ENCODE peak calls at places on chromosome 14, in six cellular contexts. One of them, this sample, is unnamed.

GRCh38 chr14:29735459-29735858 is 192.2 kb downstream of the PRKD1 start:
- DNase-seq in GM10248: no peak
- DNase-seq in H9: no peak
- DNase-seq in esophagus squamous epithelium: no peak
- DNase-seq in fibroblast of mammary gland: peak; percentile 61
- DNase-seq in omental fat pad: no peak
- DNase-seq in this sample: no peak

GRCh38 chr14:51394804-51395203 is 154.8 kb downstream of the TMX1 start:
- DNase-seq in fibroblast of mammary gland: no peak
- DNase-seq in H9: no peak
- DNase-seq in esophagus squamous epithelium: no peak
- DNase-seq in omental fat pad: no peak
- DNase-seq in GM10248: no peak
- DNase-seq in this sample: no peak

GRCh38 chr14:65110525-65110924 is 8.2 kb upstream of the MAX start:
- DNase-seq in fibroblast of mammary gland: no peak
- DNase-seq in esophagus squamous epithelium: no peak
- DNase-seq in GM10248: no peak
- DNase-seq in omental fat pad: no peak
- DNase-seq in H9: peak; percentile 71
- DNase-seq in this sample: no peak

GRCh38 chr14:70121521-70121920 is 67.2 kb downstream of the SLC8A3 start:
- DNase-seq in H9: peak; percentile 69
- DNase-seq in GM10248: no peak
- DNase-seq in esophagus squamous epithelium: no peak
- DNase-seq in omental fat pad: no peak
- DNase-seq in fibroblast of mammary gland: no peak
- DNase-seq in this sample: no peak

GRCh38 chr14:68753696-68754095 is 39.2 kb downstream of the ZFP36L1 start:
- DNase-seq in omental fat pad: no peak
- DNase-seq in fibroblast of mammary gland: peak; percentile 76
- DNase-seq in H9: no peak
- DNase-seq in esophagus squamous epithelium: no peak
- DNase-seq in GM10248: no peak
- DNase-seq in this sample: no peak

GRCh38 chr14:49971156-49972141 is 78.6 kb downstream of the ARF6 start:
- DNase-seq in fibroblast of mammary gland: peak; percentile 80
- DNase-seq in omental fat pad: no peak
- DNase-seq in esophagus squamous epithelium: no peak
- DNase-seq in H9: no peak
- DNase-seq in GM10248: peak; percentile 70
- DNase-seq in this sample: no peak

GRCh38 chr14:65419593-65420252 is 7.2 kb downstream of the FUT8 start:
- DNase-seq in H9: no peak
- DNase-seq in omental fat pad: no peak
- DNase-seq in fibroblast of mammary gland: no peak
- DNase-seq in GM10248: no peak
- DNase-seq in esophagus squamous epithelium: no peak
- DNase-seq in this sample: no peak

GRCh38 chr14:20802341-20803084 is at the start of gene RNASE1:
- DNase-seq in H9: no peak
- DNase-seq in GM10248: no peak
- DNase-seq in fibroblast of mammary gland: peak; percentile 10
- DNase-seq in omental fat pad: no peak
- DNase-seq in esophagus squamous epithelium: no peak
- DNase-seq in this sample: no peak

GRCh38 chr14:100524933-100525243 is 62.3 kb downstream of the BEGAIN start:
- DNase-seq in omental fat pad: peak; percentile 22
- DNase-seq in GM10248: peak; percentile 38
- DNase-seq in esophagus squamous epithelium: no peak
- DNase-seq in H9: peak; percentile 57
- DNase-seq in fibroblast of mammary gland: peak; percentile 21
- DNase-seq in this sample: no peak
- TF ChIP-seq CTCF in omental fat pad: no peak
- TF ChIP-seq CTCF in GM10248: peak; percentile 23
- TF ChIP-seq CTCF in esophagus squamous epithelium: no peak
- TF ChIP-seq CTCF in H9: peak; percentile 82
- TF ChIP-seq CTCF in fibroblast of mammary gland: peak; percentile 39
- TF ChIP-seq CTCF in this sample: no peak

GRCh38 chr14:100417466-100417865 is 94.3 kb downstream of the SLC25A47 start:
- DNase-seq in fibroblast of mammary gland: peak; percentile 96
- DNase-seq in H9: peak; percentile 89
- DNase-seq in omental fat pad: no peak
- DNase-seq in esophagus squamous epithelium: no peak
- DNase-seq in GM10248: no peak
- DNase-seq in this sample: no peak
- TF ChIP-seq CTCF in fibroblast of mammary gland: peak; percentile 96
- TF ChIP-seq CTCF in H9: peak; percentile 81
- TF ChIP-seq CTCF in omental fat pad: no peak
- TF ChIP-seq CTCF in esophagus squamous epithelium: no peak
- TF ChIP-seq CTCF in GM10248: no peak
- TF ChIP-seq CTCF in this sample: peak; percentile 26

GRCh38 chr14:32667791-32668190 is 270.9 kb upstream of the NPAS3 start:
- DNase-seq in GM10248: no peak
- DNase-seq in esophagus squamous epithelium: no peak
- DNase-seq in omental fat pad: no peak
- DNase-seq in H9: no peak
- DNase-seq in fibroblast of mammary gland: no peak
- DNase-seq in this sample: no peak
- TF ChIP-seq CTCF in GM10248: no peak
- TF ChIP-seq CTCF in esophagus squamous epithelium: no peak
- TF ChIP-seq CTCF in omental fat pad: no peak
- TF ChIP-seq CTCF in H9: no peak
- TF ChIP-seq CTCF in fibroblast of mammary gland: no peak
- TF ChIP-seq CTCF in this sample: no peak

GRCh38 chr14:22836301-22837058 is at the start of gene MMP14:
- DNase-seq in H9: peak; percentile 59
- DNase-seq in fibroblast of mammary gland: peak; percentile 92
- DNase-seq in GM10248: no peak
- DNase-seq in esophagus squamous epithelium: no peak
- DNase-seq in omental fat pad: no peak
- DNase-seq in this sample: no peak
- TF ChIP-seq CTCF in H9: peak; percentile 41
- TF ChIP-seq CTCF in fibroblast of mammary gland: peak; percentile 56
- TF ChIP-seq CTCF in GM10248: no peak
- TF ChIP-seq CTCF in esophagus squamous epithelium: no peak
- TF ChIP-seq CTCF in omental fat pad: no peak
- TF ChIP-seq CTCF in this sample: no peak